ENCODE peak calls at places on chromosome 17, in six cellular contexts. S is Karpas-422; N is left ventricle myocardium inferior; A is CD8-positive, alpha-beta T cell; L is H1; I is breast epithelium. D is an unnamed sample.
A peak's percentile ranks its signal among the peaks of the same experiment; 100 is the strongest.

GRCh38 chr17:79991924-79992656 is 43.6 kb downstream of the TBC1D16 start:
- DNase-seq in S (no peak), A (no peak), I (peak; percentile 71), L (no peak), N (peak; percentile 57), D (no peak)

GRCh38 chr17:8048236-8048635 is 9.4 kb downstream of the ALOX15B start:
- DNase-seq in S (no peak), A (no peak), I (peak; percentile 40), L (no peak), N (no peak), D (no peak)

GRCh38 chr17:82105882-82106696 is 8.1 kb upstream of the FASN start:
- DNase-seq in L (peak; percentile 43), S (peak; percentile 92), A (peak; percentile 38), N (no peak), I (peak; percentile 88), D (no peak)

GRCh38 chr17:5537251-5537650 is 47.1 kb downstream of the NLRP1 start:
- DNase-seq in N (no peak), I (no peak), L (no peak), A (no peak), S (no peak), D (no peak)

GRCh38 chr17:8709006-8709405 is 35.6 kb downstream of the CCDC42 start:
- DNase-seq in A (no peak), S (no peak), L (no peak), N (no peak), I (no peak), D (peak; percentile 51)

GRCh38 chr17:82882715-82883446 is 43.1 kb upstream of the ZNF750 start:
- DNase-seq in L (no peak), I (no peak), S (no peak), A (peak; percentile 68), N (no peak), D (no peak)

GRCh38 chr17:81251091-81251942 is 12.2 kb downstream of the NDUFAF8 start:
- DNase-seq in S (peak; percentile 73), A (no peak), N (peak; percentile 56), I (no peak), L (no peak), D (no peak)

GRCh38 chr17:17467720-17468119 is 9.1 kb upstream of the MED9 start:
- DNase-seq in L (no peak), I (no peak), S (no peak), N (no peak), A (no peak), D (no peak)

GRCh38 chr17:79615926-79616325 is 5.1 kb upstream of the RBFOX3 start:
- DNase-seq in L (no peak), I (no peak), N (peak; percentile 5), A (no peak), S (no peak), D (no peak)

GRCh38 chr17:45428050-45428953 is 4.4 kb downstream of the ARHGAP27 start:
- DNase-seq in I (no peak), A (peak; percentile 74), N (peak; percentile 73), L (no peak), S (peak; percentile 90), D (peak; percentile 60)

GRCh38 chr17:35449371-35449931 is 885 bp upstream of the SLFN13 start:
- DNase-seq in I (no peak), L (no peak), A (peak; percentile 11), N (peak; percentile 22), S (no peak), D (peak; percentile 63)

GRCh38 chr17:42748202-42748905 is 3.5 kb upstream of the EZH1 start:
- DNase-seq in N (no peak), A (no peak), L (no peak), S (peak; percentile 24), I (no peak), D (no peak)

GRCh38 chr17:64092952-64093451 is 36.9 kb downstream of the ERN1 start:
- DNase-seq in I (no peak), N (no peak), L (no peak), A (no peak), S (no peak), D (no peak)

GRCh38 chr17:55717898-55718735 is 4.5 kb downstream of the TMEM100 start:
- DNase-seq in N (peak; percentile 75), I (peak; percentile 78), S (peak; percentile 92), A (peak; percentile 32), L (peak; percentile 67), D (peak; percentile 87)

GRCh38 chr17:39669897-39670735 is 1.9 kb downstream of the PNMT start:
- DNase-seq in A (no peak), S (no peak), I (no peak), L (no peak), N (no peak), D (no peak)

GRCh38 chr17:65102788-65103187 is 34.4 kb upstream of the RGS9 start:
- DNase-seq in I (no peak), A (no peak), L (no peak), N (no peak), S (no peak), D (no peak)

GRCh38 chr17:726331-726919 is 6.0 kb upstream of the TLCD3A start:
- DNase-seq in N (no peak), I (no peak), A (no peak), L (no peak), S (no peak), D (no peak)

GRCh38 chr17:36510636-36511035 is 24.0 kb downstream of the MYO19 start:
- DNase-seq in S (no peak), I (no peak), N (no peak), A (no peak), L (no peak), D (no peak)

GRCh38 chr17:59367657-59368045 is 36.2 kb downstream of the YPEL2 start:
- DNase-seq in N (no peak), A (no peak), L (no peak), S (no peak), I (no peak), D (peak; percentile 54)

GRCh38 chr17:77308768-77309726 is 168.3 kb downstream of the SEC14L1 start:
- DNase-seq in L (no peak), A (no peak), N (no peak), S (no peak), I (no peak), D (no peak)

DNA sequence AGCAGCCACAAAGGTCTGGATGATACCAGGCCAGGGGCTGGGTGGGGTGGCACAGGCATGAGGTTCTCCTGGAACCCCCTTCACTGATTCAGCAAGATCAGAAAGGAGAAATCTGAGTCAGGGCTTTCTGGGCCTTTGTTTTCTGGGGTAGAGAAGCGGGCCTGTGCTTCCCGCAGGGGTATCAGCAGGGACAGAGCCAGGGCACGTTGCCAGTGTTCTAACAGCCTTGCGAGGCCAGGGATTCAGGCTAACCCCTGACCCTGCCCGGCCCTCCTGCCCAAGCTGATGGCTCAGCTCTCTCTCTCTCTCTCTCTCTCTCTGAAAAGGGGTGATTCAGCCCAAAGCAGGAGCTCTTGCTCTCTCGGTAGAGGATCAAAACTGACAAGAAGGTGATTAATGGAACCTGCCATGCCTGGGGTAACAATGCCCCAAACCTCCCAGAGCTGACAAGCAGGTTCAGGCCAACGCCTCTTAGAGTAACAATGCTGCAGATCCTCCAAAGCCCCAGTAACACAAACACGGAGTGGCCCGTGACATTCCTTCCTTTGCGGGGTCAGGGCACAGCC is 2.0 kb upstream of the KRT13 start:
- DNase-seq in N (no peak), I (no peak), L (no peak), S (no peak), A (no peak), D (no peak)
- H3K27ac ChIP-seq in N (no peak overlapping the region), I (peak overlapping the region; percentile 50), L (no peak overlapping the region), S (no peak overlapping the region), A (no peak overlapping the region), D (no peak overlapping the region)

GRCh38 chr17:14211778-14212177 is 24.9 kb downstream of the CDRT15 start:
- DNase-seq in N (peak; percentile 32), L (no peak), I (no peak), S (peak; percentile 71), A (peak; percentile 42), D (no peak)

GRCh38 chr17:14212401-14212800 is 24.3 kb downstream of the CDRT15 start:
- DNase-seq in L (no peak), N (no peak), S (no peak), I (no peak), A (no peak), D (no peak)

GRCh38 chr17:14209215-14209614 is 27.4 kb downstream of the CDRT15 start:
- DNase-seq in I (no peak), L (no peak), S (no peak), N (no peak), A (no peak), D (no peak)

GRCh38 chr17:14211246-14211645 is 25.4 kb downstream of the CDRT15 start:
- DNase-seq in A (no peak), S (no peak), I (no peak), L (no peak), N (no peak), D (no peak)

GRCh38 chr17:14214271-14214670 is 22.4 kb downstream of the CDRT15 start:
- DNase-seq in S (no peak), L (no peak), N (no peak), I (no peak), A (no peak), D (no peak)
- H3K4me1 ChIP-seq in S (no peaks in the 10 kb centered on the region), L (no peaks in the 10 kb centered on the region), N (no peaks in the 10 kb centered on the region), I (no peaks in the 10 kb centered on the region), A (peaks cover 7% of the 10 kb centered on the region), D (no peaks in the 10 kb centered on the region)

GRCh38 chr17:47970725-47971511 is at the start of gene CDK5RAP3:
- DNase-seq in L (peak; percentile 99), S (peak; percentile 100), I (peak; percentile 100), N (peak; percentile 100), A (peak; percentile 98), D (peak; percentile 100)

GRCh38 chr17:47968836-47969235 is 2.1 kb upstream of the CDK5RAP3 start:
- DNase-seq in I (no peak), S (no peak), A (no peak), N (no peak), L (no peak), D (no peak)

GRCh38 chr17:47969975-47970724 is 763 bp upstream of the CDK5RAP3 start:
- DNase-seq in L (no peak), S (no peak), N (no peak), I (no peak), A (no peak), D (no peak)

GRCh38 chr17:47966079-47966519 is 4.8 kb upstream of the CDK5RAP3 start:
- DNase-seq in I (no peak), S (no peak), N (no peak), L (no peak), A (no peak), D (no peak)

GRCh38 chr17:47967607-47968252 is 3.2 kb upstream of the CDK5RAP3 start:
- DNase-seq in S (no peak), N (no peak), A (no peak), I (no peak), L (no peak), D (no peak)
- H3K27ac ChIP-seq in S (no peak overlapping the region), N (no peak overlapping the region), A (no peak overlapping the region), I (peak overlapping the region; percentile 67), L (no peak overlapping the region), D (no peak overlapping the region)

DNA sequence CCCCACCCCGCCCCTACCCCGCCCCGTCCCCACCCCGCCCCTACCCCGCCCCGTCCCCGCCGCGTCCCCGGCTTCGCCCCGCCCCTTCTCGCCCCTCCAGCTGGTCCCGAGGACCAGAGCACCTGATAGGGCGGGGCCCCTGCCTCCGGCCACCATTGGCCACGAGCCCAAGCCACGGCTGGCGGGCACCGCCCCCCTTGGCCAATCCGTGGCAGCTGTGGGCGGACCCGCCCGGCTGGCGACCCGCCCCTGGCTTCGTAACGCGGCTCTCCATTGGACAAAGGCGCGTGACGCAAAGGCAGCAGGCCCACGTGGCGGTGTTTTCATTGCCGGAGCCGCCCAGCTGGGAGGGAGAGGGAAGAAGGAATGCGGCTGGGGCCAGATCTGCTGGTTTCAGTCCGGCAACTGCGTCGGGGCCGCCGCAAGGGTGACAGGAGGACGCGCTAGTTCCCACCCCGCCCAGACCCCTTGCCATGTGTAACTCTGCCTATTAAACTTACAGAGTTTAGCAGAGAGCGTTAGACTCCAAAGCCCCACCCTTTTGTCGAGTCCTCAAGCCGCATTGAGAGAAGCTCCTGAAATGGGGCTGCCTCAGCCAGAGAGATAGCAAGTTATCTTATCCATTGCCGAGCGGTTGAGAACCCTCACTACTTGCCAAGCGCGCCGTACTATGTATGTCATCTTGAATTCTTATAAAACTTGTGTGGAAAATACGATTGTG is 403 bp upstream of the WIPI1 start:
- DNase-seq in L (peak; percentile 97), S (peak; percentile 99), N (peak; percentile 99), I (peak; percentile 99), A (peak; percentile 98), D (peak; percentile 98)
- H3K4me1 ChIP-seq in L (peaks cover 7% of the 10 kb centered on the region), S (peaks cover 50% of the 10 kb centered on the region), N (peaks cover 87% of the 10 kb centered on the region), I (no peaks in the 10 kb centered on the region), A (peaks cover 45% of the 10 kb centered on the region), D (no peaks in the 10 kb centered on the region)